ENCODE peak calls at places on chromosome 12, in seven cellular contexts. Y is tibial artery, E is suprapubic skin, R is thoracic aorta, D is upper lobe of left lung, B is IMR-90, K is coronary artery. L is an unnamed sample.

GRCh38 chr12:92866418-92866817 is 62.7 kb downstream of the EEA1 start:
- DNase-seq in Y (no peak), E (no peak), R (no peak), D (no peak), B (no peak), K (no peak), L (no peak)

GRCh38 chr12:25811656-25812126 is 146.8 kb upstream of the RASSF8 start:
- DNase-seq in Y (no peak), E (no peak), R (no peak), D (no peak), B (peak), K (no peak), L (peak)

GRCh38 chr12:130224613-130225012 is 62.3 kb downstream of the FZD10 start:
- DNase-seq in Y (no peak), E (no peak), R (no peak), D (no peak), B (no peak), K (no peak), L (no peak)

GRCh38 chr12:122079532-122080081 is 1.1 kb downstream of the MLXIP start:
- DNase-seq in Y (no peak), E (no peak), R (no peak), D (no peak), B (no peak), K (no peak), L (peak)

GRCh38 chr12:6770094-6770493 is 2.2 kb upstream of the LAG3 start:
- DNase-seq in Y (no peak), E (no peak), R (no peak), D (no peak), B (no peak), K (no peak), L (no peak)

GRCh38 chr12:45914090-45914489 is 76.3 kb downstream of the SCAF11 start:
- DNase-seq in Y (no peak), E (no peak), R (no peak), D (no peak), B (peak), K (no peak), L (peak)

GRCh38 chr12:120757226-120757742 is 31.7 kb downstream of the ACADS start:
- DNase-seq in Y (no peak), E (no peak), R (no peak), D (no peak), B (no peak), K (peak), L (no peak)

GRCh38 chr12:116529048-116529447 is 30.1 kb upstream of the MAP1LC3B2 start:
- DNase-seq in Y (no peak), E (no peak), R (no peak), D (no peak), B (peak), K (no peak), L (peak)

GRCh38 chr12:104138747-104139186 is 757 bp upstream of the NFYB start:
- DNase-seq in Y (peak), E (no peak), R (no peak), D (no peak), B (no peak), K (no peak), L (no peak)

GRCh38 chr12:44015333-44015941 is 179.6 kb downstream of the TMEM117 start:
- DNase-seq in Y (no peak), E (no peak), R (no peak), D (no peak), B (peak), K (no peak), L (peak)

GRCh38 chr12:90858261-90858660 is 96.7 kb downstream of the CCER1 start:
- DNase-seq in Y (no peak), E (no peak), R (no peak), D (no peak), B (peak), K (no peak), L (peak)

GRCh38 chr12:68007466-68007865 is 18.2 kb downstream of the IFNG-AS1 start:
- DNase-seq in Y (no peak), E (no peak), R (no peak), D (no peak), B (peak), K (no peak), L (no peak)

GRCh38 chr12:45994736-45995135 is 4.4 kb upstream of the SCAF11 start:
- DNase-seq in Y (no peak), E (no peak), R (no peak), D (no peak), B (no peak), K (no peak), L (no peak)

GRCh38 chr12:53941750-53942149 is 3.1 kb downstream of the HOXC13 start:
- DNase-seq in Y (no peak), E (no peak), R (no peak), D (no peak), B (no peak), K (no peak), L (no peak)

GRCh38 chr12:3161861-3162260 is 84.7 kb downstream of the TSPAN9 start:
- DNase-seq in Y (no peak), E (no peak), R (no peak), D (no peak), B (no peak), K (no peak), L (no peak)

GRCh38 chr12:52603314-52603713 is 2.1 kb upstream of the KRT72 start:
- DNase-seq in Y (no peak), E (no peak), R (no peak), D (no peak), B (no peak), K (no peak), L (no peak)

GRCh38 chr12:41368006-41368405 is 179.9 kb downstream of the PDZRN4 start:
- DNase-seq in Y (no peak), E (no peak), R (no peak), D (no peak), B (peak), K (no peak), L (no peak)

GRCh38 chr12:103012884-103013283 is 55.4 kb downstream of the ASCL1 start:
- DNase-seq in Y (no peak), E (no peak), R (no peak), D (no peak), B (no peak), K (no peak), L (no peak)

GRCh38 chr12:42792265-42792664 is 202.7 kb upstream of the PRICKLE1 start:
- DNase-seq in Y (no peak), E (no peak), R (no peak), D (no peak), B (no peak), K (no peak), L (no peak)
- TF ChIP-seq CTCF in Y (no peak), E (no peak), R (no peak), D (no peak), B (no peak), K (no peak), L (peak)

DNA sequence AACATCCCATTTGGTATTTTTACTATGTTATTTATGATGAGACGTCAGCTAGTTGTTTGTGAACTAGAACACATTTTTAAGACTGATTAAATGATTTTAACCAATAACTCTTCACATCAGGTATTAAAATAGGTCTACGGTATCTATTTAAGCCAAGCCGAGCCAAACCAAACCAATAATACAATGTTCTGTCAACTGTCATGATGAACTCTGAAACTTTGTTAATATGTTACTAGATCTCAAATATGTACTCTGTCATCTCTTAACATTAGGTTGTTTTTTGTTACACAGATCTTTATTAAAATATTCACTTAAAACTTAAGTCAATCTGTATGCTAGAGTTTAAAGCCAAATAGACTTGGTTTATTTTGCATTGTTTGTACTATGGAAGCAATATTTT is 1.0 kb downstream of the ART4 start:
- DNase-seq in Y (no peak), E (no peak), R (no peak), D (no peak), B (no peak), K (no peak), L (no peak)
- H3K4me3 ChIP-seq in Y (peak), E (no peak), R (peak), D (peak), B (no peak), K (peak), L (no peak)

GRCh38 chr12:9064201-9064814 is 51.4 kb downstream of the A2M start:
- DNase-seq in Y (peak), E (no peak), R (no peak), D (peak), B (peak), K (peak), L (peak)
- TF ChIP-seq CTCF in Y (peak), E (peak), R (peak), D (peak), B (peak), K (no peak), L (peak)

GRCh38 chr12:81598205-81598604 is 160.9 kb downstream of the PPFIA2 start:
- DNase-seq in Y (no peak), E (no peak), R (no peak), D (no peak), B (no peak), K (no peak), L (no peak)
- H3K4me3 ChIP-seq in Y (no peak), E (no peak), R (no peak), D (no peak), B (no peak), K (no peak), L (no peak)

GRCh38 chr12:24152270-24152669 is 202.8 kb upstream of the SOX5 start:
- DNase-seq in Y (no peak), E (no peak), R (no peak), D (no peak), B (no peak), K (no peak), L (no peak)

GRCh38 chr12:24153041-24153440 is 203.6 kb upstream of the SOX5 start:
- DNase-seq in Y (no peak), E (no peak), R (no peak), D (no peak), B (no peak), K (no peak), L (no peak)

GRCh38 chr12:24155042-24155441 is 205.6 kb upstream of the SOX5 start:
- DNase-seq in Y (no peak), E (no peak), R (no peak), D (no peak), B (no peak), K (no peak), L (no peak)
- TF ChIP-seq CTCF in Y (no peak), E (no peak), R (no peak), D (no peak), B (no peak), K (no peak), L (no peak)

GRCh38 chr12:10400829-10401228 is 8.7 kb downstream of the KLRC4 start:
- DNase-seq in Y (no peak), E (no peak), R (no peak), D (no peak), B (peak), K (no peak), L (no peak)

GRCh38 chr12:10395390-10395998 is 5.7 kb upstream of the KLRK1 start:
- DNase-seq in Y (peak), E (no peak), R (no peak), D (no peak), B (peak), K (no peak), L (peak)

GRCh38 chr12:10398168-10398567 is 8.3 kb upstream of the KLRK1 start:
- DNase-seq in Y (no peak), E (no peak), R (no peak), D (no peak), B (no peak), K (no peak), L (no peak)

GRCh38 chr12:10393291-10393690 is 3.5 kb upstream of the KLRK1 start:
- DNase-seq in Y (no peak), E (no peak), R (no peak), D (no peak), B (no peak), K (no peak), L (no peak)

DNA sequence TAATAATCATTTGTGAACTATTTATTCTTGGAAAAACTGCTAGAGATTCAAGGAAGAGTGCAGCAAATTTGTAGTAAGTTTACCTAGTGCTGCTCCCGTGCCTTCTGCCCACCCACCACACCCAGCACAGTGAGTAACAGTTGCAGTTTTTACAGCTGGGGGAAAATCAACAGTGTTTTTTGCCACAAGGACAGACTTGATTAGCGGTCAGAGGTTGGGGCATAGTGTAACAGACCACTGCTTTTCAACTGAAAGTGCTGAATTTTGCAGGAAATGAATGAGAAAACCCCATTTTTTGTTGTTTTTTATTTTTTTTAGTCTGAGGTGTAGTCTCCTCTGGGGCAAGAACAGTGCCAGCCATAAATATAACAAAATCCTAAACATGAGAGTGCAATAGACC is 7.5 kb upstream of the KLRK1 start:
- DNase-seq in Y (no peak), E (no peak), R (no peak), D (no peak), B (no peak), K (no peak), L (no peak)
- H3K4me3 ChIP-seq in Y (no peak), E (no peak), R (no peak), D (no peak), B (no peak), K (no peak), L (no peak)